ENCODE peak calls at places on chromosomes 16 and 17, in five cellular contexts. One of them, this sample, is unnamed.

GRCh38 chr16:8866118-8866883 is 2.5 kb downstream of the CARHSP1 start:
- DNase-seq in neuronal stem cell: peak; percentile 94
- DNase-seq in trophoblast cell: no peak
- DNase-seq in H9: peak; percentile 95
- DNase-seq in H1: peak; percentile 87
- DNase-seq in this sample: peak; percentile 51

GRCh38 chr17:549197-550040 is 165.2 kb downstream of the VPS53 start:
- DNase-seq in neuronal stem cell: no peak
- DNase-seq in trophoblast cell: no peak
- DNase-seq in H9: no peak
- DNase-seq in H1: no peak
- DNase-seq in this sample: peak; percentile 91

GRCh38 chr16:31916056-31916488 is 42.5 kb downstream of the ZNF267 start:
- DNase-seq in neuronal stem cell: no peak
- DNase-seq in trophoblast cell: no peak
- DNase-seq in H9: no peak
- DNase-seq in H1: no peak
- DNase-seq in this sample: no peak

GRCh38 chr16:53789159-53789558 is 85.2 kb downstream of the FTO start:
- DNase-seq in neuronal stem cell: no peak
- DNase-seq in trophoblast cell: no peak
- DNase-seq in H9: no peak
- DNase-seq in H1: no peak
- DNase-seq in this sample: peak; percentile 71

GRCh38 chr17:45170976-45171337 is 9.3 kb downstream of the HEXIM2 start:
- DNase-seq in neuronal stem cell: no peak
- DNase-seq in trophoblast cell: peak; percentile 68
- DNase-seq in H9: peak; percentile 38
- DNase-seq in H1: no peak
- DNase-seq in this sample: peak; percentile 71

GRCh38 chr17:62704381-62704971 is 77.0 kb downstream of the MRC2 start:
- DNase-seq in neuronal stem cell: no peak
- DNase-seq in trophoblast cell: peak; percentile 61
- DNase-seq in H9: peak; percentile 79
- DNase-seq in H1: no peak
- DNase-seq in this sample: peak; percentile 34

GRCh38 chr16:22330326-22330725 is 33.1 kb downstream of the POLR3E start:
- DNase-seq in neuronal stem cell: no peak
- DNase-seq in trophoblast cell: no peak
- DNase-seq in H9: no peak
- DNase-seq in H1: no peak
- DNase-seq in this sample: no peak

GRCh38 chr16:68700120-68700519 is 37.0 kb upstream of the CDH1 start:
- DNase-seq in neuronal stem cell: no peak
- DNase-seq in trophoblast cell: peak; percentile 12
- DNase-seq in H9: no peak
- DNase-seq in H1: no peak
- DNase-seq in this sample: peak; percentile 54

GRCh38 chr17:2456475-2456874 is 55.2 kb downstream of the METTL16 start:
- DNase-seq in neuronal stem cell: no peak
- DNase-seq in trophoblast cell: no peak
- DNase-seq in H9: no peak
- DNase-seq in H1: no peak
- DNase-seq in this sample: no peak

GRCh38 chr16:4614571-4615388 is at the start of gene UBALD1:
- DNase-seq in neuronal stem cell: peak; percentile 76
- DNase-seq in trophoblast cell: peak; percentile 94
- DNase-seq in H9: peak; percentile 82
- DNase-seq in H1: no peak
- DNase-seq in this sample: peak; percentile 93

GRCh38 chr16:4613636-4614570 is 785 bp downstream of the UBALD1 start:
- DNase-seq in neuronal stem cell: no peak
- DNase-seq in trophoblast cell: peak; percentile 47
- DNase-seq in H9: peak; percentile 34
- DNase-seq in H1: no peak
- DNase-seq in this sample: peak; percentile 48

GRCh38 chr16:4617880-4618279 is 3.2 kb upstream of the UBALD1 start:
- DNase-seq in neuronal stem cell: no peak
- DNase-seq in trophoblast cell: no peak
- DNase-seq in H9: no peak
- DNase-seq in H1: no peak
- DNase-seq in this sample: no peak

GRCh38 chr16:4616047-4616811 is 1.5 kb upstream of the UBALD1 start:
- DNase-seq in neuronal stem cell: peak; percentile 99
- DNase-seq in trophoblast cell: peak; percentile 100
- DNase-seq in H9: peak; percentile 100
- DNase-seq in H1: peak; percentile 98
- DNase-seq in this sample: peak; percentile 100

GRCh38 chr16:4615389-4616046 is 830 bp upstream of the UBALD1 start:
- DNase-seq in neuronal stem cell: no peak
- DNase-seq in trophoblast cell: no peak
- DNase-seq in H9: no peak
- DNase-seq in H1: no peak
- DNase-seq in this sample: no peak
- H3K4ac ChIP-seq in neuronal stem cell: no peak overlapping the region
- H3K4ac ChIP-seq in trophoblast cell: peak overlapping the region; percentile 57
- H3K4ac ChIP-seq in H9: peak overlapping the region; percentile 16
- H3K4ac ChIP-seq in H1: peak overlapping the region; percentile 85
- H3K4ac ChIP-seq in this sample: peak overlapping the region; percentile 29

GRCh38 chr17:79845601-79845949 is 6.3 kb upstream of the CBX4 start:
- DNase-seq in neuronal stem cell: no peak
- DNase-seq in trophoblast cell: peak; percentile 34
- DNase-seq in H9: no peak
- DNase-seq in H1: no peak
- DNase-seq in this sample: no peak
- H2BK12ac ChIP-seq in neuronal stem cell: no peak overlapping the region
- H2BK12ac ChIP-seq in trophoblast cell: no peak overlapping the region
- H2BK12ac ChIP-seq in H9: no peak overlapping the region
- H2BK12ac ChIP-seq in H1: no peak overlapping the region
- H2BK12ac ChIP-seq in this sample: no peak overlapping the region

DNA sequence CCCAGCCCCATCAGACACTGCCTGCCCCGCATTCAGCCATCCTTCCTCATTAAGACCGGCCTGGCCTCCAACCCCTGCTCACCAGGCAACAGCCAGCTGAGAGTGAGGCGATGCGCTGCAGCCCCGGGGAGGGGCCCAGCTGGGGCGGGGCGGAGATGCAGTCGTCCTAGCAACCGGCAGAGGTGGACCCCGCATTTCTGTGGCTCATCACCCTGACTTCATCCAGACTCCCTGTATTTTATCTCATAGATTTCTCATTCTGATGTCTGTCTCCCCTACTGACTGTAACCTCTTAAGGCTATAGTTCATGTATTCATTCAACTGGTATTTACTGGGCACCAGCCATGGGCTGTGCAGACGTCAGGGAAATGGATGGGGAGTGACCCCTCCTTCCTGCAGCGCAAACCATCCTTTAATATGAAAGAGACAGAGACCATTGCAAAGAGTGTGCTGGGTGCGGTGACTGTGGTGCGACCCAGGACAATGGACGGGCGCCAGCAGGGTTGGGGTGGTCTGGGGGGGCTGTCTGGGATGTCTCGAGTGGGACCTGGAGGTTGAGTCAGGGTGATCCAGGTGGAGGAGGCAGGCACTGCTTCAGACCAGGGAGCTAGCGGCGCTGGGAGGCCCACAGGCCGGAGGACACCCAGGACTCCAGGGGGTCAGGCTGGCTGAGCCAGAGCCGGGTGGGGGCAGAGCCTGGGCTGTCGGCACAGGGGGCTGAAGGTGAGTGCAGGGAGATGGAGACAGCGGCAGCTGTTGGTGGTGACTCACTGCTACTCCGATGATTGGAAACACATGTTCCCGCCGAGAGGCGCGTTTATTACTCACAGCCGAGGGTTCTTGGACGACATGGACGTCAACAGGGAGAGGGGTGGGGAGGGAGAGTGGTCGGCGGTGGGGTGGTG is 10.5 kb upstream of the TIMP2 start:
- DNase-seq in neuronal stem cell: no peak
- DNase-seq in trophoblast cell: peak; percentile 56
- DNase-seq in H9: peak; percentile 29
- DNase-seq in H1: no peak
- DNase-seq in this sample: peak; percentile 95
- H3K23ac ChIP-seq in neuronal stem cell: peak overlapping the region; percentile 85
- H3K23ac ChIP-seq in trophoblast cell: no peak overlapping the region
- H3K23ac ChIP-seq in H9: no peak overlapping the region
- H3K23ac ChIP-seq in H1: no peak overlapping the region
- H3K23ac ChIP-seq in this sample: no peak overlapping the region

GRCh38 chr16:75002474-75002873 is 3.6 kb downstream of the ZNRF1 start:
- DNase-seq in neuronal stem cell: no peak
- DNase-seq in trophoblast cell: peak; percentile 47
- DNase-seq in H9: no peak
- DNase-seq in H1: no peak
- DNase-seq in this sample: no peak

GRCh38 chr16:74999208-74999682 is 421 bp downstream of the ZNRF1 start:
- DNase-seq in neuronal stem cell: peak; percentile 29
- DNase-seq in trophoblast cell: peak; percentile 53
- DNase-seq in H9: no peak
- DNase-seq in H1: no peak
- DNase-seq in this sample: peak; percentile 24

GRCh38 chr16:74998481-74999207 is at the start of gene ZNRF1:
- DNase-seq in neuronal stem cell: peak; percentile 87
- DNase-seq in trophoblast cell: peak; percentile 86
- DNase-seq in H9: peak; percentile 89
- DNase-seq in H1: peak; percentile 60
- DNase-seq in this sample: peak; percentile 82

GRCh38 chr16:75000481-75001081 is 1.8 kb downstream of the ZNRF1 start:
- DNase-seq in neuronal stem cell: no peak
- DNase-seq in trophoblast cell: peak; percentile 79
- DNase-seq in H9: no peak
- DNase-seq in H1: no peak
- DNase-seq in this sample: peak; percentile 54

DNA sequence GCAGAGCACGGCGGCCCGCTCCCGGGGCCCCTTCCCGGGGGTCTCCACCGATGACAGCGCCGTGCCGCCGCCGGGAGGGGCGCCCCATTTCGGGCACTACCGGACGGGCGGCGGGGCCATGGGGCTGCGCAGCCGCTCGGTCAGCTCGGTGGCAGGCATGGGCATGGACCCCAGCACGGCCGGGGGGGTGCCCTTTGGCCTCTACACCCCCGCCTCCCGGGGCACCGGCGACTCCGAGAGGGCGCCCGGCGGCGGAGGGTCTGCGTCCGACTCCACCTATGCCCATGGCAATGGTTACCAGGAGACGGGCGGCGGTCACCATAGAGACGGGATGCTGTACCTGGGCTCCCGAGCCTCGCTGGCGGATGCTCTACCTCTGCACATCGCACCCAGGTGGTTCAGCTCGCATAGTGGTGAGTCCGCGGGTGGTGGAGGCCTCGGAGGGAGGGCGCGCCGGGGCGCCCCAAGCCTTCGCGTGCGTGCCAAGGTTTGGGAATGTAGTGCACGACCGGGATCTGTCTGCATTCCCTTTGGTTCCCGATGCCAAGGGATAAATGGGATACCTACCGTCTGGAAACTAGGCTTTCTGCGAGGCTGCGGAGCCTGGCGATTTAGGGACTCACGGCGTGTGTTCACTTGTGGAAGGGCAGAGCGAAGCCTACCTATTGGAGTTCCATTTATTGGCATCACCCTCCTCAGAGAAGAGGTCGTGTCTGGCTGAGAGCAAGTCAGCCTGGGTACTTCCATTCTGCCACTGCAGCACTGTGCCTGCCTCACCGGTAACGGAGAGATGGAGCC is 1.1 kb downstream of the ZNRF1 start:
- DNase-seq in neuronal stem cell: no peak
- DNase-seq in trophoblast cell: peak; percentile 58
- DNase-seq in H9: peak; percentile 76
- DNase-seq in H1: no peak
- DNase-seq in this sample: peak; percentile 49
- H3K4ac ChIP-seq in neuronal stem cell: no peak overlapping the region
- H3K4ac ChIP-seq in trophoblast cell: peak overlapping the region; percentile 53
- H3K4ac ChIP-seq in H9: no peak overlapping the region
- H3K4ac ChIP-seq in H1: no peak overlapping the region
- H3K4ac ChIP-seq in this sample: no peak overlapping the region

GRCh38 chr16:15993541-15993940 is 44.1 kb downstream of the ABCC1 start:
- DNase-seq in neuronal stem cell: no peak
- DNase-seq in trophoblast cell: peak; percentile 64
- DNase-seq in H9: no peak
- DNase-seq in H1: no peak
- DNase-seq in this sample: no peak
- H2BK12ac ChIP-seq in neuronal stem cell: no peak overlapping the region
- H2BK12ac ChIP-seq in trophoblast cell: no peak overlapping the region
- H2BK12ac ChIP-seq in H9: no peak overlapping the region
- H2BK12ac ChIP-seq in H1: no peak overlapping the region
- H2BK12ac ChIP-seq in this sample: peak overlapping the region; percentile 29

DNA sequence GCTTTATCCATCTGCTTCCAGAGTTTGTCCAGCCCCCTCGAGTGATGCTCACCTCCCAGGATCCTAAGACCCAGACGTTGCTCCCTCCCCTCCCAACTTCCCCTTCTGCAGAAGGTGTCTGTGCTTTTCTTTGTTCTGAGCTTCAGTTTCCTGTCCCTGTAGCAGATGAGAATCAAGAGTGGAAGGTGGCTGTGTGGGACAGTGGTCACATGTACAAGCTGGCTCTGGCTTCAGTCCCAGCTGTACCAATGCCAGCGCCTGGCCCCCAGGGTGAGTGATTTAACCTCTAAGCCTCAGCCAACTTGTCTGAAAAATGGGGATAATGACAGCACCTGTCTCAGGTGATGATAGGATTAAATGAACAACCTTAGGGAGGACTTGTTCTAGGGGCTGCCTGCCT is 7.7 kb downstream of the PRR15L start:
- DNase-seq in neuronal stem cell: no peak
- DNase-seq in trophoblast cell: no peak
- DNase-seq in H9: no peak
- DNase-seq in H1: no peak
- DNase-seq in this sample: no peak
- H3K23ac ChIP-seq in neuronal stem cell: no peak overlapping the region
- H3K23ac ChIP-seq in trophoblast cell: no peak overlapping the region
- H3K23ac ChIP-seq in H9: no peak overlapping the region
- H3K23ac ChIP-seq in H1: no peak overlapping the region
- H3K23ac ChIP-seq in this sample: no peak overlapping the region

DNA sequence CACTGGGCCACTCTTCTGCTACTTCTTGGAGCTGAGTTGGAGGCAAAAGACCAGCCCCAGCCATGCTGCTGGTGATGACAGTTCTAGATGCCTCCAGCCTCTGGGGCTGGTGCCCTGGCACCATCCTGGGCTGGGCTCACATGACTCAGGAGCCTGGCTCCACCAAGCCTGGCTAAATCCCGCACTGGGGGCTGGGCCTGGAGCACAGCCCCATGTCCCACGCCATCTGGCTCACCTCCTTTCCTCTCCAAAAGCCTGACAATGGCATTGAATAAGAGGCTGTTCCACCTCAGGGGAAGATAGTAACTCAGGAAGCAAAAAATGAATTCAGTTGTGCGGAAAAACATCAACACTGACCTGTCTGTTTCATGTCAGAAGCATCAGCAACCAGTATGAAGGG is 45.1 kb upstream of the MTSS2 start:
- DNase-seq in neuronal stem cell: no peak
- DNase-seq in trophoblast cell: no peak
- DNase-seq in H9: no peak
- DNase-seq in H1: no peak
- DNase-seq in this sample: no peak
- H3K4ac ChIP-seq in neuronal stem cell: no peak overlapping the region
- H3K4ac ChIP-seq in trophoblast cell: no peak overlapping the region
- H3K4ac ChIP-seq in H9: no peak overlapping the region
- H3K4ac ChIP-seq in H1: no peak overlapping the region
- H3K4ac ChIP-seq in this sample: no peak overlapping the region

DNA sequence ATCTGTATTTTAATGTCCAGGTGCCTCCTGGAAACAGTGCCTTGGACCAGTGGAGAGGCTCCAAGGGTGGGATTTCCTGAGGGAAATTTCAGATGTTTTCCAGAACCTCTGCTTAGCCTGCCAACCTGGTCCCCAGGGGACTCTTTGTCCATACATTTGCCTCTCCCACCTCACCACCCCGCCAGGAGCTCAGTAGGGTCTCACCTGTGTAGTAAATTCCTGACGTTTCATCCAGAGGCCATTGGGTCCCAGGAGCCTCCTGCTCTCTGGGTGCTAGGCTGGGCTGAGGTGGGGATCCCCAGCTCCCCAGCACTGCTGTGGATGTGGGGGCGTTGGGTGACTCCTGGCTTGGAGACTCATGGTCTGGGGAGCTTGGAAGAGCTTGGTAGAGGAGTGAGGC is 2.7 kb downstream of the NLRP1 start:
- DNase-seq in neuronal stem cell: no peak
- DNase-seq in trophoblast cell: no peak
- DNase-seq in H9: no peak
- DNase-seq in H1: no peak
- DNase-seq in this sample: no peak
- H2BK12ac ChIP-seq in neuronal stem cell: no peak overlapping the region
- H2BK12ac ChIP-seq in trophoblast cell: no peak overlapping the region
- H2BK12ac ChIP-seq in H9: no peak overlapping the region
- H2BK12ac ChIP-seq in H1: no peak overlapping the region
- H2BK12ac ChIP-seq in this sample: no peak overlapping the region

This sample was measured in mesenchymal stem cell.